ENCODE peak calls at places on chromosomes 13 and 19, in nine cellular contexts. H is SK-N-SH; U is AG09309; I is sciatic nerve; B is EH; O is AG08396; E is uterus; V is HCT116; Z is activated naive CD4-positive, alpha-beta T cell treated with anti-CD3 and anti-CD28 coated beads, Interleukin-2, amount 10 ng/mL, durations not matched to agents 7 days and 5 days. N is an unnamed sample.

GRCh38 chr19:47839913-47840312 is 18.2 kb downstream of the CRX start:
- DNase-seq in V (no peak), O (no peak), Z (no peak), U (no peak), I (no peak), B (peak), E (no peak), H (no peak), N (no peak)

GRCh38 chr19:48595833-48596232 is 10.7 kb upstream of the SPACA4 start:
- DNase-seq in H (no peak), I (no peak), Z (no peak), O (no peak), B (no peak), U (no peak), V (no peak), E (no peak), N (no peak)

GRCh38 chr13:80881495-80882482 is 540.9 kb upstream of the SPRY2 start:
- DNase-seq in E (no peak), V (no peak), I (no peak), B (no peak), Z (no peak), U (no peak), O (no peak), H (no peak), N (peak)

GRCh38 chr19:18220632-18221275 is 5.5 kb downstream of the PDE4C start:
- DNase-seq in E (no peak), Z (peak), U (no peak), B (no peak), I (no peak), V (no peak), O (no peak), H (no peak), N (no peak)

GRCh38 chr13:99501952-99502310 is 659 bp downstream of the TM9SF2 start:
- DNase-seq in H (no peak), O (peak), B (peak), U (no peak), V (no peak), Z (peak), I (no peak), E (no peak), N (no peak)

GRCh38 chr19:35253316-35254286 is 4.8 kb downstream of the LSR start:
- DNase-seq in H (no peak), I (no peak), O (no peak), V (no peak), Z (no peak), B (no peak), U (no peak), E (no peak), N (no peak)

GRCh38 chr19:19451429-19452240 is 46.2 kb downstream of the GATAD2A start:
- DNase-seq in U (no peak), E (no peak), O (no peak), V (no peak), B (no peak), I (no peak), H (no peak), Z (no peak), N (no peak)

GRCh38 chr19:16714702-16715294 is 4.8 kb upstream of the NWD1 start:
- DNase-seq in O (peak), H (peak), B (peak), U (no peak), I (peak), V (peak), E (no peak), Z (peak), N (peak)

GRCh38 chr13:110520431-110521295 is 40.9 kb downstream of the RAB20 start:
- DNase-seq in E (peak), B (no peak), O (peak), H (no peak), I (peak), Z (no peak), V (no peak), U (peak), N (no peak)

GRCh38 chr13:26024558-26024957 is 27.3 kb downstream of the SHISA2 start:
- DNase-seq in O (no peak), E (no peak), B (no peak), U (no peak), V (no peak), Z (no peak), I (no peak), H (no peak), N (no peak)

GRCh38 chr13:33480561-33480960 is 195.0 kb upstream of the STARD13 start:
- DNase-seq in B (peak), H (no peak), U (no peak), V (no peak), O (no peak), Z (no peak), I (no peak), E (no peak), N (no peak)

GRCh38 chr13:99307648-99308339 is 595 bp upstream of the GPR183 start:
- DNase-seq in V (no peak), E (no peak), B (peak), H (no peak), Z (peak), O (peak), U (no peak), I (no peak), N (peak)

GRCh38 chr19:3494051-3494450 is 6.4 kb downstream of the DOHH start:
- DNase-seq in I (no peak), Z (peak), U (no peak), V (no peak), E (no peak), B (peak), O (peak), H (peak), N (no peak)

GRCh38 chr19:7475665-7476064 is 13.2 kb downstream of the PEX11G start:
- DNase-seq in B (no peak), U (no peak), Z (no peak), O (no peak), E (no peak), H (peak), I (no peak), V (no peak), N (no peak)

GRCh38 chr13:45615501-45616101 is at the start of gene ERICH6B:
- DNase-seq in E (no peak), B (peak), O (peak), Z (peak), H (no peak), V (no peak), U (no peak), I (peak), N (no peak)

GRCh38 chr19:19866599-19867248 is 1.0 kb downstream of the ZNF253 start:
- DNase-seq in V (no peak), O (peak), B (peak), E (no peak), I (no peak), U (no peak), H (peak), Z (peak), N (peak)

N was measured in foreskin keratinocyte.